ENCODE peak calls at places on chromosomes 2 and 18, in four cellular contexts. D, M, X and E are unnamed samples.

GRCh38 chr2:101295895-101296294 is 12.6 kb downstream of the RNF149 start:
- DNase-seq in D (no peak), M (no peak), X (no peak), E (no peak)

GRCh38 chr18:32576296-32576916 is 105.7 kb upstream of the GAREM1 start:
- DNase-seq in X (peak), D (no peak), M (no peak), E (no peak)

GRCh38 chr2:95552911-95553310 is 38.9 kb upstream of the TRIM43 start:
- DNase-seq in D (peak), M (no peak), X (no peak), E (no peak)

GRCh38 chr2:196125596-196125995 is 45.8 kb downstream of the STK17B start:
- DNase-seq in M (no peak), D (no peak), X (no peak), E (no peak)

GRCh38 chr2:195945056-195945455 is 123.6 kb downstream of the DNAH7 start:
- DNase-seq in X (no peak), D (no peak), M (no peak), E (no peak)

GRCh38 chr2:128187032-128187654 is 96.1 kb downstream of the UGGT1 start:
- DNase-seq in X (peak), M (no peak), D (no peak), E (no peak)

GRCh38 chr18:70663141-70663540 is 374.3 kb downstream of the SOCS6 start:
- DNase-seq in X (no peak), D (no peak), M (no peak), E (no peak)

GRCh38 chr2:39640107-39640506 is 25.6 kb upstream of the TMEM178A start:
- DNase-seq in D (no peak), M (no peak), X (no peak), E (no peak)

GRCh38 chr2:198615972-198616371 is 811.6 kb downstream of the PLCL1 start:
- DNase-seq in X (no peak), D (no peak), M (no peak), E (no peak)

GRCh38 chr2:37323770-37324535 is 680 bp downstream of the PRKD3 start:
- DNase-seq in X (peak), M (no peak), D (no peak), E (no peak)

GRCh38 chr2:135030826-135031225 is 16.4 kb downstream of the MAP3K19 start:
- DNase-seq in M (peak), X (peak), D (no peak), E (no peak)

GRCh38 chr2:56448403-56448998 is 264.7 kb downstream of the CCDC85A start:
- DNase-seq in D (no peak), X (peak), M (no peak), E (no peak)

GRCh38 chr2:30201990-30202389 is 29.3 kb upstream of the LBH start:
- DNase-seq in X (no peak), M (no peak), D (no peak), E (no peak)

GRCh38 chr18:21762181-21762772 is 21.7 kb downstream of the MIB1 start:
- DNase-seq in D (no peak), M (no peak), X (no peak), E (no peak)

GRCh38 chr18:456361-456821 is 44.1 kb downstream of the COLEC12 start:
- DNase-seq in X (no peak), D (peak), M (no peak), E (no peak)

GRCh38 chr2:53473236-53473635 is 294.4 kb upstream of the CHAC2 start:
- DNase-seq in M (no peak), D (no peak), X (peak), E (no peak)
- TF ChIP-seq CTCF in M (no peak), D (no peak), X (no peak), E (no peak)

GRCh38 chr2:99980200-99980599 is 162.2 kb downstream of the AFF3 start:
- DNase-seq in M (no peak), D (no peak), X (no peak), E (no peak)

GRCh38 chr2:99977947-99978346 is 164.4 kb downstream of the AFF3 start:
- DNase-seq in M (peak), D (no peak), X (no peak), E (no peak)

GRCh38 chr2:99982744-99983143 is 159.6 kb downstream of the AFF3 start:
- DNase-seq in M (no peak), X (no peak), D (no peak), E (no peak)

GRCh38 chr2:99984781-99985525 is 157.4 kb downstream of the AFF3 start:
- DNase-seq in X (no peak), D (no peak), M (no peak), E (no peak)

GRCh38 chr2:99981840-99982239 is 160.6 kb downstream of the AFF3 start:
- DNase-seq in X (no peak), D (no peak), M (no peak), E (no peak)
- TF ChIP-seq CTCF in X (no peak), D (no peak), M (no peak), E (no peak)

DNA sequence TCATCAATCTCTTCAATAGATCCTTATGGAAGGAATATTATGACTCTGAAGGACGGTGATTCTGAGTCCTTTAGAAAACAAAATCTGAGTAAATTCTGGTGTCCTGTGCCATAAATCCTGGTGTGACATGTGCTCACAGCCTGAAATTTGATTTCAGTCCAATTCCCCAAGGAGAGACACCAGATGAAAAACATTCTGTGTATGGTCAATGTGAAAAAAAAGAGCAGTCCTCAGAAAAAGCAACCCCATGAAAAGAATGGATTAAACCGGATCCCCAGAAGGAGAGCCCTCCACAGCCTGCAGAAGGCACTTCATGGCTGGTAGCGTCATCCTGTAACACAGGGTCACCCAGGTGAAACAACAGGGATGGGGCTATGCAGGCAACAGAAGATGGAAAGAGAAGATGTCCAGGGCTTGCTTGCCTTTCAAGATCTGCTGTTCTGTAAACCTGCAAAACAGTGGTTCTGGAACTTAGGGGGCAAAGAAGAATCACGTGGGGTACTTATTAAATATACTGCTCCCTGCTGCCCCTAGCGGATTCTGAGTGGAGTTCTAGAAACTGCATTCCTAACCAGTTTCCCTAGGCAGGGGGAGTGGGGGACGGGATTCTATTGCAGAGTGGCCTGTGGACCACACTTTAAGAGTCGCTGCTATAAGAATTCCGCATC is 118.8 kb upstream of the ARL5A start:
- DNase-seq in M (no peak), D (no peak), X (peak), E (no peak)
- TF ChIP-seq CTCF in M (peak), D (peak), X (peak), E (peak)

GRCh38 chr2:177557794-177558193 is 165.2 kb downstream of the AGPS start:
- DNase-seq in D (no peak), X (no peak), M (no peak), E (no peak)
- TF ChIP-seq CTCF in D (no peak), X (no peak), M (no peak), E (no peak)

GRCh38 chr18:48138211-48138610 is 207.8 kb upstream of the SMAD2 start:
- DNase-seq in D (no peak), M (no peak), X (no peak), E (no peak)
- TF ChIP-seq CTCF in D (no peak), M (no peak), X (no peak), E (no peak)